ENCODE peak calls at places on chromosomes 13 and 19, in eight cellular contexts. D is retina; U is left cardiac atrium; G is HEK293T; X is Daoy; V is activated naive CD4-positive, alpha-beta T cell; R is foreskin fibroblast; O is memory B cell. Y is an unnamed sample.

GRCh38 chr19:590396-590745 is 690 bp downstream of the HCN2 start:
- DNase-seq in D (no peak), U (no peak), G (no peak), X (peak), V (no peak), R (peak), O (no peak), Y (no peak)

GRCh38 chr13:71935166-71935840 is 68.3 kb upstream of the DACH1 start:
- DNase-seq in D (no peak), U (no peak), G (no peak), X (no peak), V (no peak), R (no peak), O (no peak), Y (no peak)

GRCh38 chr13:53341144-53341510 is 312.5 kb downstream of the OLFM4 start:
- DNase-seq in D (no peak), U (no peak), G (no peak), X (no peak), V (no peak), R (no peak), O (no peak), Y (no peak)

GRCh38 chr19:51480590-51480989 is 2.3 kb downstream of the CEACAM18 start:
- DNase-seq in D (peak), U (no peak), G (peak), X (peak), V (no peak), R (no peak), O (no peak), Y (no peak)

GRCh38 chr19:17686027-17686511 is 2.1 kb downstream of the UNC13A start:
- DNase-seq in D (no peak), U (peak), G (no peak), X (no peak), V (no peak), R (peak), O (no peak), Y (no peak)

GRCh38 chr13:112918746-112919145 is 50.3 kb upstream of the MCF2L start:
- DNase-seq in D (no peak), U (no peak), G (no peak), X (no peak), V (no peak), R (no peak), O (no peak), Y (no peak)

GRCh38 chr13:101529419-101529818 is 76.9 kb downstream of the ITGBL1 start:
- DNase-seq in D (no peak), U (no peak), G (no peak), X (peak), V (no peak), R (peak), O (no peak), Y (no peak)

GRCh38 chr19:16458391-16459128 is 13.2 kb downstream of the EPS15L1 start:
- DNase-seq in D (no peak), U (no peak), G (no peak), X (no peak), V (no peak), R (no peak), O (no peak), Y (no peak)

GRCh38 chr13:33016414-33017409 is at the start of gene KL:
- DNase-seq in D (peak), U (peak), G (peak), X (peak), V (no peak), R (peak), O (no peak), Y (peak)

GRCh38 chr19:294341-294818 is 3.2 kb upstream of the PLPP2 start:
- DNase-seq in D (peak), U (no peak), G (no peak), X (peak), V (no peak), R (peak), O (no peak), Y (no peak)

GRCh38 chr19:18660051-18660910 is 23.2 kb upstream of the CRTC1 start:
- DNase-seq in D (no peak), U (peak), G (no peak), X (peak), V (no peak), R (peak), O (no peak), Y (no peak)